ENCODE peak calls at places on chromosome 22, in six cellular contexts. L, A, P, C, S and W are unnamed samples.
A peak's percentile ranks its signal among the peaks of the same experiment; 100 is the strongest.

GRCh38 chr22:33867118-33867863 is 53.0 kb downstream of the LARGE1 start:
- DNase-seq in C (no peak), P (no peak), S (peak; percentile 18), L (no peak), A (no peak), W (peak; percentile 11)

GRCh38 chr22:36377022-36377631 is 10.6 kb downstream of the MYH9 start:
- DNase-seq in L (no peak), S (no peak), C (no peak), A (no peak), P (no peak), W (no peak)

GRCh38 chr22:29768052-29768680 is 997 bp downstream of the UQCR10 start:
- DNase-seq in A (no peak), C (no peak), P (no peak), L (no peak), S (no peak), W (no peak)

GRCh38 chr22:31187627-31188026 is 24.5 kb upstream of the LIMK2 start:
- DNase-seq in S (no peak), L (no peak), A (no peak), P (no peak), C (no peak), W (no peak)

GRCh38 chr22:31088233-31088986 is 7.3 kb downstream of the SMTN start:
- DNase-seq in S (no peak), A (no peak), C (no peak), L (no peak), P (no peak), W (no peak)

GRCh38 chr22:29217827-29218757 is 12.4 kb downstream of the EMID1 start:
- DNase-seq in A (no peak), C (no peak), L (no peak), S (no peak), P (no peak), W (no peak)

GRCh38 chr22:40176921-40177737 is 596 bp upstream of the TNRC6B start:
- DNase-seq in S (peak; percentile 64), L (no peak), C (peak; percentile 18), A (peak; percentile 79), P (no peak), W (peak; percentile 79)

GRCh38 chr22:20155330-20156041 is 4.6 kb upstream of the CCDC188 start:
- DNase-seq in A (no peak), L (peak; percentile 61), S (peak; percentile 30), P (peak; percentile 84), C (peak; percentile 58), W (peak; percentile 12)

GRCh38 chr22:25402160-25402500 is 162.3 kb upstream of the GRK3 start:
- DNase-seq in L (no peak), S (no peak), C (no peak), A (no peak), P (no peak), W (no peak)

GRCh38 chr22:20205964-20206708 is 55.3 kb upstream of the CCDC188 start:
- DNase-seq in S (peak; percentile 38), P (peak; percentile 78), A (peak; percentile 70), L (no peak), C (peak; percentile 67), W (peak; percentile 75)

GRCh38 chr22:39985383-39986045 is 9.2 kb upstream of the FAM83F start:
- DNase-seq in A (no peak), S (no peak), P (no peak), L (no peak), C (no peak), W (no peak)

GRCh38 chr22:29449296-29449863 is 11.0 kb downstream of the RFPL1 start:
- DNase-seq in A (no peak), C (no peak), S (no peak), P (no peak), L (no peak), W (no peak)

GRCh38 chr22:29713156-29713715 is 6.6 kb upstream of the CABP7 start:
- DNase-seq in L (no peak), A (no peak), P (no peak), C (no peak), S (no peak), W (no peak)

GRCh38 chr22:35318346-35319215 is 18.9 kb downstream of the TOM1 start:
- DNase-seq in L (no peak), P (no peak), S (no peak), A (no peak), C (no peak), W (no peak)

GRCh38 chr22:23908561-23909205 is 14.5 kb downstream of the MIF start:
- DNase-seq in C (no peak), S (no peak), A (no peak), L (no peak), P (no peak), W (no peak)

GRCh38 chr22:34038801-34039200 is 118.5 kb upstream of the LARGE1 start:
- DNase-seq in P (no peak), C (no peak), S (no peak), A (no peak), L (no peak), W (no peak)

GRCh38 chr22:36147196-36147788 is 13.3 kb downstream of the APOL3 start:
- DNase-seq in P (no peak), C (no peak), A (no peak), S (no peak), L (no peak), W (no peak)

GRCh38 chr22:48309115-48309705 is 1518.5 kb downstream of the BRD1 start:
- DNase-seq in S (no peak), L (no peak), C (no peak), P (no peak), A (no peak), W (no peak)

GRCh38 chr22:19085233-19086043 is 36.8 kb downstream of the DGCR2 start:
- DNase-seq in P (no peak), A (peak; percentile 37), S (peak; percentile 25), C (no peak), L (no peak), W (peak; percentile 48)

GRCh38 chr22:44039566-44040171 is 15.6 kb downstream of the PARVB start:
- DNase-seq in L (no peak), S (no peak), A (no peak), P (no peak), C (no peak), W (no peak)

GRCh38 chr22:30423296-30423958 is 2.1 kb upstream of the MTFP1 start:
- DNase-seq in P (no peak), L (peak; percentile 31), S (no peak), A (peak; percentile 87), C (peak; percentile 74), W (no peak)

GRCh38 chr22:23754220-23754919 is at the start of gene VPREB3:
- DNase-seq in A (peak; percentile 41), L (no peak), C (no peak), P (peak; percentile 37), S (no peak), W (no peak)

DNA sequence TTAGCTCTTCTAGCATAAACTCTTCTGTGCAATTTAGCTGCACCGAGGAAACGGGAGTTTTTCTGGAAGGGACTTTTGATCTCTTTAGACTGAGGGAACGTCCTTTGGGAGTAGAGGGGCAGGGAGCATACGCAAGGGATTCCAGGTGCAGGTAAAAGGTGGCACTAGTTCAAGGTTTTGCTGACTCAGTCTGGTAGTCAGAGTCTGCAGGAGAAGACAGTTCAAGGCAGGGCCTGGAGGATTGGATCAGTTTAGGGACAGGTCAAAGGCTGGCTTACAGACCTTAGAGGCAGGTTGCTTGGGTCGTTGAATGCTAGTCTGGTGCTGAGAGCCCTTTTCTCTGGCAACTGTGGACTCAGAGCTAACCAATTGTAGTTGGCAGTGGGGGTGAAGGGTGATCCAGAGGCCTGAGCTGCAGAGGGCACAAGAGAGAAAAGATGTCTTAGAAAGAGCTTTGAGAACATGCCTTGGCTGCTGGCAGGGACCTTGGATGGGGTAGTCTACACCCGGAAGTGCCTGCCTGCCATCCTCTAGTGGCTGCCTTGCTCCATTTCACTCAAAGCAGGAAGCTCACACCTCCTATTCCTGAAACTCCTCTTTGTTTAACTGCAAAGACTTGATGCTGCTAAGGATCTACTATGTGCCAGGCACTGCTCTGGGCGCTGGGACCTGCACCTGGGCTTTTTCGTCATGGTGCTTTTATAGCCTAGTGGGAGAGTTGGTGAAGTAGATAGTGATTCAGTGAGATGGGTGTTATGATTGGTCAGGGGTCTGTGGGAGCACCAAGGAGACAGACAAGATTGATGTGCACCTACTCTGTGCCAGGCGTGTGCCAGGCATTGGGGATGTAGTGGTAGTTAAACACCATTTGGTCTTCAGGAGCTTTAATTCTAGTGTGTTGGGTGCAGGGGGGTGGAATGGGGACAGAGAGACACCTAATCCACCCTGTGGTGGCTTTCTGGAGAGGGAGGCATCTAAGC is 17.1 kb downstream of the MIAT start:
- DNase-seq in A (no peak), C (no peak), P (no peak), S (no peak), L (no peak), W (no peak)
- H3K4me3 ChIP-seq in A (peak overlapping the region; percentile 96), C (peak overlapping the region; percentile 81), P (no peak overlapping the region), S (no peak overlapping the region), L (no peak overlapping the region), W (peak overlapping the region; percentile 84)

DNA sequence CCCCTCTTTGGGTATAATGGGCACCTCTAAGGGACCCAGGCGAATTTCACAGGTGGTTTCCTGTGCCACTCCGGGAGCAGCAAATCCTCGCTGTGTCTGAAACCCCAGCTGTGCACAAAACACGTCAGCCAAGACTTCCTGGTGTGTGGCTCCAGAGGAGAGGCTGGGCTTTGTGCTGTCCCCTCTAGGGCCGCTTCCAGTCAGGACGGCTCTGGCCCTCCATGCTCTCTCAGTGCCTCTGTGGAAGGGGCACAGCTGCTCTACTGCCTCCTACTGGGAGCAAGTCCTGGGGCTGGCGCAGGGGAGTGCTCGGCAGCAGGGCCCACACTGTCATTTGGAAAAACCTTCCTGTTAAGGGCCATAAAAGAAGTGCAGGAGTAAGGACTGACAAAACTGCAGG is 23.7 kb upstream of the ARFGAP3 start:
- DNase-seq in L (no peak), P (no peak), A (peak; percentile 56), C (no peak), S (no peak), W (no peak)
- TF ChIP-seq CTCF in L (no peak), P (no peak), A (peak; percentile 67), C (no peak), S (peak; percentile 54), W (peak; percentile 15)

GRCh38 chr22:45318558-45319318 is 9.0 kb downstream of the FAM118A start:
- DNase-seq in P (peak; percentile 23), L (no peak), C (no peak), A (peak; percentile 20), S (no peak), W (peak; percentile 20)
- H3K4me3 ChIP-seq in P (no peak overlapping the region), L (no peak overlapping the region), C (peak overlapping the region; percentile 37), A (no peak overlapping the region), S (peak overlapping the region; percentile 29), W (peak overlapping the region; percentile 15)

DNA sequence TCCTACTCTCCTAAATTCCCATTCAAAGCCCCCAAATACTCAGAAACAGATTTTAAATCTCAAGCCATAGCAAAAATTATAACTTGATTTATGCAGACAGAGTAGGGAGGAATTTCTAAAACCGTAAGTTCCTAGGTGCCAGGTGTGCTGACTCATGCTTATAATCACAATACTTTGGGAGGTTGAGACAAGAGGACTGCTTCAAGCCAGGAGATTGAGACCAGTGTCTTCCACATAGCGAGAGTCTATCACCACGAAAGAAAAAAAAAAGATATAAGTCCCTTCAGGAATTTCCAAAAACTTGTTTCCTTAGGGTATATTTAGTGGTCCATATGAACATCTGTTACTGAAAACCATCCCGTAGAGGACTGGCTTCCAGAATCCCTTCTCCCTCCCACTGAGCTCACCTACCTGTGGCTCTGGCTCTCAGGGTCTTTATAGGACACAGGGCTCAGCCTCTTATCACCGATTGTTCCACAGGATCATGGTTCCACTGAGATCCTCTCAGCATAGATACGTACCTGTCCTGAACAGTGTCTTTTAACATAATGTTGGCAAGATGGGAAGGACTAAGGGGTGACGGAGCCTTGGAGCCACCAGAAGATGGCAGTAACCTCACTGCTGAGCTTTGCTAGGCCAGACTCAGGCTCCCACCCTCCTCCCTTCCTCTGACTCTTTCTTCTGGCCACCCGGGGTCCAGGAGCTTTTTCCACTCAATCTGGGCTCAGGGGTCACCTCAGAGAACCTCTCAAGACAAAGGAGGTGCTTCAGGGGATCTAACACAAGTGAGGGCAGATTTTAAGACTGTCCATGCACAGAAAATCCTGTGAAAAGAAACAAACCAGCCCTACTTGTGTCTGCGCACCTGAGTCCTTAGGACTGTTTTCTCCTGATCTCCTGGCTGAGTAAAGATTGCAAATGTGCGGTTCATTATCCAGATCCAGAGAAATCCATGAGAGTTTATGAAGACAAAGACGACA is 117.5 kb upstream of the TOP3B start:
- DNase-seq in A (peak; percentile 50), L (no peak), C (no peak), P (no peak), S (peak; percentile 13), W (peak; percentile 24)
- TF ChIP-seq CTCF in A (peak; percentile 68), L (no peak), C (no peak), P (no peak), S (peak; percentile 70), W (peak; percentile 56)